ENCODE peak calls at places on chromosomes 5 and 9, in ten cellular contexts. O, H, G, M, W, U, K, X, P and E are unnamed samples.

GRCh38 chr9:68702493-68702892 is 2.5 kb upstream of the PIP5K1B start:
- DNase-seq in O (no peak), H (no peak), G (no peak), M (no peak), W (no peak), U (no peak), K (no peak), X (no peak), P (no peak), E (no peak)

GRCh38 chr5:155193483-155194107 is 180.0 kb downstream of the KIF4B start:
- DNase-seq in O (no peak), H (no peak), G (no peak), M (no peak), W (no peak), U (no peak), K (no peak), X (no peak), P (no peak), E (no peak)

GRCh38 chr9:135816179-135816970 is 91.0 kb downstream of the CAMSAP1 start:
- DNase-seq in O (no peak), H (no peak), G (no peak), M (no peak), W (no peak), U (no peak), K (no peak), X (no peak), P (no peak), E (no peak)

GRCh38 chr5:143177263-143177994 is 226.1 kb downstream of the NR3C1 start:
- DNase-seq in O (peak; percentile 100), H (no peak), G (no peak), M (peak; percentile 65), W (no peak), U (peak; percentile 23), K (peak; percentile 78), X (peak; percentile 96), P (no peak), E (peak; percentile 98)

GRCh38 chr5:1704676-1705075 is 95.0 kb downstream of the MRPL36 start:
- DNase-seq in O (no peak), H (no peak), G (no peak), M (no peak), W (no peak), U (no peak), K (no peak), X (no peak), P (no peak), E (no peak)

GRCh38 chr9:123073991-123074422 is 40.5 kb downstream of the GPR21 start:
- DNase-seq in O (peak; percentile 94), H (no peak), G (no peak), M (no peak), W (no peak), U (no peak), K (no peak), X (peak; percentile 78), P (no peak), E (peak; percentile 83)

GRCh38 chr9:88559661-88560060 is 24.7 kb downstream of the NXNL2 start:
- DNase-seq in O (no peak), H (no peak), G (no peak), M (no peak), W (no peak), U (no peak), K (no peak), X (no peak), P (no peak), E (no peak)

GRCh38 chr5:174943785-174944184 is 219.4 kb downstream of the MSX2 start:
- DNase-seq in O (no peak), H (no peak), G (no peak), M (no peak), W (no peak), U (no peak), K (no peak), X (no peak), P (no peak), E (no peak)

GRCh38 chr5:21593261-21593660 is 1259.9 kb downstream of the CDH12 start:
- DNase-seq in O (no peak), H (no peak), G (no peak), M (no peak), W (no peak), U (no peak), K (no peak), X (no peak), P (no peak), E (no peak)

GRCh38 chr5:173669483-173669882 is 53.0 kb upstream of the BOD1 start:
- DNase-seq in O (no peak), H (no peak), G (no peak), M (peak; percentile 18), W (no peak), U (no peak), K (no peak), X (no peak), P (no peak), E (no peak)

GRCh38 chr9:128416014-128416413 is 4.6 kb upstream of the CERCAM start:
- DNase-seq in O (no peak), H (no peak), G (no peak), M (no peak), W (no peak), U (no peak), K (no peak), X (no peak), P (no peak), E (no peak)

GRCh38 chr5:92519717-92520632 is 1061.0 kb downstream of the NR2F1-AS1 start:
- DNase-seq in O (peak; percentile 63), H (no peak), G (no peak), M (no peak), W (no peak), U (no peak), K (no peak), X (peak; percentile 24), P (no peak), E (no peak)

GRCh38 chr9:101977614-101978210 is 239.3 kb upstream of the GRIN3A start:
- DNase-seq in O (peak; percentile 11), H (no peak), G (no peak), M (no peak), W (no peak), U (no peak), K (no peak), X (peak; percentile 30), P (no peak), E (no peak)

GRCh38 chr5:52799358-52799982 is 11.8 kb downstream of the ITGA1 start:
- DNase-seq in O (peak; percentile 61), H (peak; percentile 60), G (peak; percentile 19), M (peak; percentile 38), W (peak; percentile 50), U (no peak), K (peak; percentile 85), X (peak; percentile 77), P (peak; percentile 45), E (peak; percentile 52)

GRCh38 chr5:120604898-120605297 is 140.8 kb downstream of the PRR16 start:
- DNase-seq in O (peak; percentile 99), H (no peak), G (no peak), M (no peak), W (no peak), U (no peak), K (no peak), X (peak; percentile 93), P (no peak), E (peak; percentile 91)

GRCh38 chr5:71573611-71574010 is 13.5 kb upstream of the MCCC2 start:
- DNase-seq in O (no peak), H (no peak), G (no peak), M (peak; percentile 66), W (no peak), U (no peak), K (no peak), X (no peak), P (no peak), E (no peak)
- TF ChIP-seq CTCF in O (no peak), H (no peak), G (no peak), M (peak; percentile 47), W (no peak), U (no peak), K (no peak), X (no peak), P (no peak), E (no peak)

GRCh38 chr5:134387443-134387842 is 16.1 kb downstream of the UBE2B start:
- DNase-seq in O (no peak), H (no peak), G (no peak), M (no peak), W (no peak), U (no peak), K (no peak), X (no peak), P (no peak), E (no peak)
- TF ChIP-seq CTCF in O (no peak), H (no peak), G (no peak), M (no peak), W (no peak), U (no peak), K (no peak), X (no peak), P (no peak), E (no peak)

GRCh38 chr5:61933787-61934626 is 372.0 kb upstream of the KIF2A start:
- DNase-seq in O (peak; percentile 59), H (peak; percentile 20), G (peak; percentile 25), M (peak; percentile 58), W (peak; percentile 68), U (peak; percentile 27), K (no peak), X (peak; percentile 49), P (peak; percentile 86), E (no peak)
- TF ChIP-seq CTCF in O (peak; percentile 56), H (no peak), G (peak; percentile 11), M (peak; percentile 70), W (peak; percentile 45), U (peak; percentile 80), K (peak; percentile 19), X (peak; percentile 55), P (peak; percentile 80), E (peak; percentile 72)

GRCh38 chr9:113803811-113804589 is 72.1 kb upstream of the ZNF618 start:
- DNase-seq in O (no peak), H (no peak), G (no peak), M (no peak), W (no peak), U (no peak), K (no peak), X (no peak), P (no peak), E (no peak)

GRCh38 chr9:113807173-113808061 is 68.7 kb upstream of the ZNF618 start:
- DNase-seq in O (peak; percentile 33), H (peak; percentile 67), G (peak; percentile 71), M (peak; percentile 60), W (peak; percentile 67), U (peak; percentile 84), K (no peak), X (peak; percentile 57), P (peak; percentile 61), E (peak; percentile 18)

GRCh38 chr9:113808391-113809191 is 67.5 kb upstream of the ZNF618 start:
- DNase-seq in O (peak; percentile 80), H (peak; percentile 79), G (no peak), M (no peak), W (no peak), U (no peak), K (no peak), X (peak; percentile 72), P (no peak), E (peak; percentile 62)

GRCh38 chr9:113809192-113809482 is 67.0 kb upstream of the ZNF618 start:
- DNase-seq in O (no peak), H (no peak), G (no peak), M (no peak), W (no peak), U (no peak), K (no peak), X (no peak), P (no peak), E (no peak)

DNA sequence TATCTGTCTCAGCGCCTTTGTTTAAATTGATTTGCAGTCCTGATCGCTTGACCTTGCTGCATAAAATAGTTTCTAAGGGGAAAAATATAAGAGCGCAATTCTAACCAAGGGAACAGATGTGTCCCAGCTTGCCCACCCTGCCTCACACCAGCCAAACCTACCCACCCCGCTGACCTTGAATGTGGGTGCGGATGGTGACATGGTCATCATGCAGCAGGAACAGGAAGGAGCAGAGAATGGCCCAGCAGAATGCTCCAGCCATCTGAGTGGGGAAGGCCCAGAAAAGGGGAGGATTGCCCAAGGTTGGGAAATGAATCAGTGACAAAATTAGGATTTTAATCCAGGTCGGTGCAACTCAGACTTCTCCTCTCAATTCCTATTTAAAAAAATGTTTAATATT is 70.4 kb upstream of the ZNF618 start:
- DNase-seq in O (no peak), H (no peak), G (no peak), M (no peak), W (no peak), U (no peak), K (no peak), X (no peak), P (no peak), E (no peak)
- TF ChIP-seq CTCF in O (no peak), H (no peak), G (no peak), M (no peak), W (no peak), U (no peak), K (no peak), X (no peak), P (no peak), E (no peak)